ENCODE peak calls at places on chromosomes 1 and 21, in six cellular contexts. One of them, this sample, is unnamed.

GRCh38 chr1:201335901-201336300 is 41.6 kb downstream of the TNNT2 start:
- DNase-seq in A549: no peak
- DNase-seq in GM23338: no peak
- DNase-seq in K562: no peak
- DNase-seq in HCT116: no peak
- DNase-seq in HL-60: no peak
- DNase-seq in this sample: no peak

GRCh38 chr21:35113064-35113463 is 64.0 kb upstream of the RUNX1 start:
- DNase-seq in A549: no peak
- DNase-seq in GM23338: no peak
- DNase-seq in K562: no peak
- DNase-seq in HCT116: no peak
- DNase-seq in HL-60: no peak
- DNase-seq in this sample: no peak

GRCh38 chr1:111565079-111565478 is 54.5 kb upstream of the RAP1A start:
- DNase-seq in A549: no peak
- DNase-seq in GM23338: no peak
- DNase-seq in K562: no peak
- DNase-seq in HCT116: no peak
- DNase-seq in HL-60: no peak
- DNase-seq in this sample: no peak

GRCh38 chr1:11331874-11332546 is 59.0 kb downstream of the UBIAD1 start:
- DNase-seq in A549: no peak
- DNase-seq in GM23338: no peak
- DNase-seq in K562: no peak
- DNase-seq in HCT116: no peak
- DNase-seq in HL-60: no peak
- DNase-seq in this sample: no peak

GRCh38 chr21:23223882-23224281 is 2225.7 kb downstream of the NCAM2 start:
- DNase-seq in A549: no peak
- DNase-seq in GM23338: peak
- DNase-seq in K562: no peak
- DNase-seq in HCT116: no peak
- DNase-seq in HL-60: no peak
- DNase-seq in this sample: no peak

GRCh38 chr1:84146375-84147032 is 2.4 kb downstream of the PRKACB start:
- DNase-seq in A549: peak
- DNase-seq in GM23338: no peak
- DNase-seq in K562: no peak
- DNase-seq in HCT116: peak
- DNase-seq in HL-60: no peak
- DNase-seq in this sample: peak

GRCh38 chr21:45576838-45577737 is 34.8 kb upstream of the SLC19A1 start:
- DNase-seq in A549: no peak
- DNase-seq in GM23338: no peak
- DNase-seq in K562: no peak
- DNase-seq in HCT116: no peak
- DNase-seq in HL-60: no peak
- DNase-seq in this sample: no peak

GRCh38 chr1:118963456-118964430 is 24.4 kb downstream of the TBX15 start:
- DNase-seq in A549: peak
- DNase-seq in GM23338: no peak
- DNase-seq in K562: no peak
- DNase-seq in HCT116: peak
- DNase-seq in HL-60: no peak
- DNase-seq in this sample: no peak

GRCh38 chr1:150386546-150387080 is 22.7 kb downstream of the RPRD2 start:
- DNase-seq in A549: no peak
- DNase-seq in GM23338: no peak
- DNase-seq in K562: no peak
- DNase-seq in HCT116: no peak
- DNase-seq in HL-60: no peak
- DNase-seq in this sample: no peak

GRCh38 chr1:73910466-73910865 is 287.5 kb downstream of the LRRIQ3 start:
- DNase-seq in A549: no peak
- DNase-seq in GM23338: no peak
- DNase-seq in K562: no peak
- DNase-seq in HCT116: no peak
- DNase-seq in HL-60: no peak
- DNase-seq in this sample: no peak

GRCh38 chr1:157540852-157541251 is 11.5 kb downstream of the FCRL5 start:
- DNase-seq in A549: no peak
- DNase-seq in GM23338: no peak
- DNase-seq in K562: no peak
- DNase-seq in HCT116: no peak
- DNase-seq in HL-60: no peak
- DNase-seq in this sample: no peak

GRCh38 chr1:43936470-43937151 is 3.0 kb downstream of the ARTN start:
- DNase-seq in A549: no peak
- DNase-seq in GM23338: peak
- DNase-seq in K562: no peak
- DNase-seq in HCT116: no peak
- DNase-seq in HL-60: peak
- DNase-seq in this sample: no peak

GRCh38 chr1:183551924-183552323 is 38.3 kb downstream of the NCF2 start:
- DNase-seq in A549: no peak
- DNase-seq in GM23338: no peak
- DNase-seq in K562: no peak
- DNase-seq in HCT116: no peak
- DNase-seq in HL-60: no peak
- DNase-seq in this sample: no peak

GRCh38 chr1:56193656-56194055 is 385.7 kb downstream of the PLPP3 start:
- DNase-seq in A549: no peak
- DNase-seq in GM23338: no peak
- DNase-seq in K562: no peak
- DNase-seq in HCT116: no peak
- DNase-seq in HL-60: no peak
- DNase-seq in this sample: no peak

GRCh38 chr1:113041569-113042335 is 31.2 kb upstream of the LRIG2 start:
- DNase-seq in A549: no peak
- DNase-seq in GM23338: no peak
- DNase-seq in K562: peak
- DNase-seq in HCT116: no peak
- DNase-seq in HL-60: no peak
- DNase-seq in this sample: no peak

GRCh38 chr1:177925006-177925405 is 44.9 kb downstream of the SEC16B start:
- DNase-seq in A549: no peak
- DNase-seq in GM23338: no peak
- DNase-seq in K562: no peak
- DNase-seq in HCT116: no peak
- DNase-seq in HL-60: no peak
- DNase-seq in this sample: no peak

GRCh38 chr1:180188103-180188506 is 33.4 kb downstream of the QSOX1 start:
- DNase-seq in A549: peak
- DNase-seq in GM23338: peak
- DNase-seq in K562: peak
- DNase-seq in HCT116: no peak
- DNase-seq in HL-60: no peak
- DNase-seq in this sample: peak

GRCh38 chr1:190563230-190563629 is 85.6 kb upstream of the BRINP3 start:
- DNase-seq in A549: no peak
- DNase-seq in GM23338: no peak
- DNase-seq in K562: no peak
- DNase-seq in HCT116: no peak
- DNase-seq in HL-60: no peak
- DNase-seq in this sample: no peak

GRCh38 chr1:41739061-41739955 is 179.4 kb downstream of the HIVEP3 start:
- DNase-seq in A549: no peak
- DNase-seq in GM23338: no peak
- DNase-seq in K562: no peak
- DNase-seq in HCT116: no peak
- DNase-seq in HL-60: peak
- DNase-seq in this sample: no peak

GRCh38 chr1:205933672-205934618 is 9.3 kb downstream of the SLC26A9 start:
- DNase-seq in A549: peak
- DNase-seq in GM23338: no peak
- DNase-seq in K562: no peak
- DNase-seq in HCT116: no peak
- DNase-seq in HL-60: peak
- DNase-seq in this sample: no peak

GRCh38 chr21:26715878-26716506 is 129.2 kb downstream of the ADAMTS1 start:
- DNase-seq in A549: peak
- DNase-seq in GM23338: peak
- DNase-seq in K562: peak
- DNase-seq in HCT116: no peak
- DNase-seq in HL-60: peak
- DNase-seq in this sample: no peak

GRCh38 chr1:205144751-205145150 is 23.0 kb upstream of the RBBP5 start:
- DNase-seq in A549: no peak
- DNase-seq in GM23338: no peak
- DNase-seq in K562: no peak
- DNase-seq in HCT116: no peak
- DNase-seq in HL-60: no peak
- DNase-seq in this sample: no peak

GRCh38 chr21:41888749-41889376 is 9.7 kb upstream of the PRDM15 start:
- DNase-seq in A549: no peak
- DNase-seq in GM23338: no peak
- DNase-seq in K562: no peak
- DNase-seq in HCT116: no peak
- DNase-seq in HL-60: no peak
- DNase-seq in this sample: no peak

GRCh38 chr1:71521655-71522264 is 440.9 kb upstream of the ZRANB2 start:
- DNase-seq in A549: peak
- DNase-seq in GM23338: peak
- DNase-seq in K562: no peak
- DNase-seq in HCT116: no peak
- DNase-seq in HL-60: no peak
- DNase-seq in this sample: peak

DNA sequence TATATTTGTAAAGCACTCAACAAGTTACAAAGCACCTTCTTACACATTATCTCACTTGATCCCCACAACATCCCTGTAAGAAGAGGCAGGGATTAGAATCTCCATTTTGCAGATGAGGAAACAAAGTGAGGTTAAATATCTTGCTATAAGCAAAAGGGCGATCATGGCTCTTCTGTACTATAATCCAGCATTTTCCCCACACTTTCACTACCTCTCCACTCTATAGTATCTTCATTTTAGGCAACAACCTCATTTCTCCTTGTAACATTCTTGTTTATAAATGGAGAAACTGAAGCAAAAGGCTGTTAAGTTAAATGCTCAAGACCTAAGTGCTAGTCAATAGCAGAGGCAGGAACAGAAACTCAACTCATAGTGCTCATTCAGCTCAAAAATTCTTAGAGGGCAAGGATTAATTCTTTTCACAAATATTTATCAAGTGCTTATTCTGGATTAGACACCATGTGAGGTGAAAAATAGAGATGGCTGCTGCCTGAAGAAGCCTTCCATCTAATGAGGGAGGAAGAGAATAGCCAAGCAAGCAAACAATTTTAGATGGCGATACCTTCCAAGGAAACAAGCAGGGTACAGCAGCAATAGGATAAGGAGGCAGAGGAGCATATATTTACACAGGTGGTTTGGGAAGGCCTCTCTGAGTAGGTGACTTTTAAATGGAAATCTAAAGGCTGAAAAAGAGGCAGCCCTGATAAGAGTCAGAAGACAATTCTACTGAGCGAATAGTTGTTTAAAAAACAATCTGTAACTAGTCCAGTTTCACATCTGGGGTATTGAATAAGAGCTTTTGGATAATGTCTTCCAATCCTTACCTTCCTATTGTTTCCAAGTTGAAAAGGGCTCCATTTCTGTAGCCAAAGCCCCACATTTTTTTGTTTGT is 3.5 kb downstream of the ERRFI1 start:
- DNase-seq in A549: no peak
- DNase-seq in GM23338: no peak
- DNase-seq in K562: no peak
- DNase-seq in HCT116: no peak
- DNase-seq in HL-60: no peak
- DNase-seq in this sample: no peak
- H3K4me3 ChIP-seq in A549: peak
- H3K4me3 ChIP-seq in GM23338: peak
- H3K4me3 ChIP-seq in K562: no peak
- H3K4me3 ChIP-seq in HCT116: peak
- H3K4me3 ChIP-seq in HL-60: no peak
- H3K4me3 ChIP-seq in this sample: peak

GRCh38 chr1:232626452-232626851 is 3.5 kb downstream of the SIPA1L2 start:
- DNase-seq in A549: no peak
- DNase-seq in GM23338: no peak
- DNase-seq in K562: no peak
- DNase-seq in HCT116: no peak
- DNase-seq in HL-60: no peak
- DNase-seq in this sample: no peak

GRCh38 chr1:232625319-232625868 is 4.5 kb downstream of the SIPA1L2 start:
- DNase-seq in A549: no peak
- DNase-seq in GM23338: no peak
- DNase-seq in K562: no peak
- DNase-seq in HCT116: no peak
- DNase-seq in HL-60: no peak
- DNase-seq in this sample: no peak

GRCh38 chr1:232627171-232627570 is 2.8 kb downstream of the SIPA1L2 start:
- DNase-seq in A549: no peak
- DNase-seq in GM23338: no peak
- DNase-seq in K562: no peak
- DNase-seq in HCT116: no peak
- DNase-seq in HL-60: no peak
- DNase-seq in this sample: no peak

GRCh38 chr1:232622981-232623380 is 7.0 kb downstream of the SIPA1L2 start:
- DNase-seq in A549: no peak
- DNase-seq in GM23338: peak
- DNase-seq in K562: no peak
- DNase-seq in HCT116: no peak
- DNase-seq in HL-60: no peak
- DNase-seq in this sample: no peak

DNA sequence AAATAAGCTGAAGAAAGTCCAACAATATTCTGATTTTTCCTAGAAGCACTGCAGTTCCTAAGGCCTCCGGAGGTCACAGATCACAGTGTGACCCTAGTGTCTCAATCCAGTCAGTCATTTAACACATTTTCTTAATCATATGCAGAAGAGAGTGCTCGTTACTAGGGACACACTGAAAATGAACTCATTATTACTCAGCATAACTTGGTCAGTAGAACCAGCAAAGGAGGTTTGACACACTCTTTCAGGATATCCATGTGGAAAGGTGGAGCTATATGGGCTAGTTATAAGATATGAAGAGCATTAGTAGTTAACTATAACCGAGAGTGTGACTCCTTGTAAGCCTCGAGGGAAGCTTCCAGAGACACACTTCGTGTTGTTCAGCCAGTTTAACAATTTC is 5.0 kb downstream of the SIPA1L2 start:
- DNase-seq in A549: no peak
- DNase-seq in GM23338: no peak
- DNase-seq in K562: no peak
- DNase-seq in HCT116: no peak
- DNase-seq in HL-60: no peak
- DNase-seq in this sample: no peak
- H3K27ac ChIP-seq in A549: no peak
- H3K27ac ChIP-seq in GM23338: no peak
- H3K27ac ChIP-seq in K562: no peak
- H3K27ac ChIP-seq in HCT116: no peak
- H3K27ac ChIP-seq in HL-60: no peak
- H3K27ac ChIP-seq in this sample: peak

GRCh38 chr1:212045981-212046380 is 10.4 kb downstream of the DTL start:
- DNase-seq in A549: no peak
- DNase-seq in GM23338: no peak
- DNase-seq in K562: no peak
- DNase-seq in HCT116: no peak
- DNase-seq in HL-60: no peak
- DNase-seq in this sample: no peak
- TF ChIP-seq REST in A549: no peak
- TF ChIP-seq REST in GM23338: no peak
- TF ChIP-seq REST in K562: no peak
- TF ChIP-seq REST in HCT116: no peak
- TF ChIP-seq REST in HL-60: no peak
- TF ChIP-seq REST in this sample: no peak

GRCh38 chr1:156503672-156504055 is 3.1 kb upstream of the MEF2D start:
- DNase-seq in A549: no peak
- DNase-seq in GM23338: no peak
- DNase-seq in K562: no peak
- DNase-seq in HCT116: no peak
- DNase-seq in HL-60: no peak
- DNase-seq in this sample: no peak
- H3K4me3 ChIP-seq in A549: no peak
- H3K4me3 ChIP-seq in GM23338: no peak
- H3K4me3 ChIP-seq in K562: no peak
- H3K4me3 ChIP-seq in HCT116: no peak
- H3K4me3 ChIP-seq in HL-60: no peak
- H3K4me3 ChIP-seq in this sample: no peak